ENCODE peak calls at places on chromosomes 2 and 18, in ten cellular contexts. M, A, H, S, T, L, C, Y, U and W are unnamed samples.

GRCh38 chr2:26464390-26465265 is 13.3 kb downstream of the OTOF start:
- DNase-seq in M (no peak), A (no peak), S (no peak), U (no peak), L (no peak), Y (no peak), C (no peak), H (no peak), T (no peak), W (no peak)

GRCh38 chr2:29053223-29053622 is 21.1 kb downstream of the PCARE start:
- DNase-seq in L (no peak), C (no peak), S (no peak), T (no peak), H (no peak), Y (no peak), U (no peak), M (no peak), A (peak; percentile 24), W (no peak)

GRCh38 chr2:2587364-2587763 is 256.3 kb upstream of the MYT1L start:
- DNase-seq in C (no peak), T (no peak), Y (no peak), L (no peak), S (no peak), M (no peak), U (no peak), H (no peak), A (no peak), W (no peak)

GRCh38 chr2:21032338-21033236 is 11.3 kb downstream of the APOB start:
- DNase-seq in Y (no peak), U (no peak), M (no peak), L (no peak), H (no peak), A (no peak), T (no peak), S (no peak), C (no peak), W (no peak)

GRCh38 chr2:608711-609110 is 68.5 kb downstream of the TMEM18 start:
- DNase-seq in A (no peak), L (no peak), T (no peak), Y (no peak), M (no peak), H (no peak), U (no peak), C (no peak), S (no peak), W (no peak)

GRCh38 chr18:35131387-35132283 is 90.4 kb downstream of the MAPRE2 start:
- DNase-seq in A (no peak), S (no peak), U (no peak), T (no peak), Y (peak; percentile 6), C (no peak), L (no peak), M (no peak), H (no peak), W (no peak)

GRCh38 chr2:23545391-23545790 is 160.4 kb downstream of the KLHL29 start:
- DNase-seq in M (no peak), U (peak; percentile 59), A (no peak), T (peak; percentile 60), L (no peak), C (peak; percentile 14), Y (peak; percentile 75), H (no peak), S (no peak), W (peak; percentile 13)

GRCh38 chr2:170224692-170225091 is 46.7 kb downstream of the MYO3B start:
- DNase-seq in T (no peak), A (no peak), M (no peak), S (no peak), C (no peak), U (no peak), Y (no peak), H (no peak), L (no peak), W (no peak)

GRCh38 chr2:43100883-43101662 is 125.3 kb downstream of the ZFP36L2 start:
- DNase-seq in Y (peak; percentile 27), U (peak; percentile 45), L (no peak), A (peak; percentile 79), C (no peak), T (no peak), M (no peak), S (no peak), H (peak; percentile 80), W (peak; percentile 42)

GRCh38 chr2:10486601-10487079 is 38.5 kb upstream of the ODC1 start:
- DNase-seq in H (no peak), M (no peak), L (no peak), Y (no peak), T (no peak), U (no peak), A (no peak), S (no peak), C (no peak), W (no peak)

GRCh38 chr2:63992061-63992685 is 27.1 kb downstream of the VPS54 start:
- DNase-seq in S (no peak), H (no peak), M (no peak), A (no peak), L (no peak), T (no peak), C (no peak), U (no peak), Y (no peak), W (peak; percentile 57)

GRCh38 chr18:74892066-74892627 is 294.5 kb downstream of the ZNF407 start:
- DNase-seq in L (no peak), T (no peak), C (no peak), M (no peak), H (no peak), S (no peak), U (no peak), A (no peak), Y (no peak), W (no peak)

GRCh38 chr2:101007415-101008345 is 5.6 kb downstream of the RPL31 start:
- DNase-seq in L (no peak), C (no peak), A (peak; percentile 35), H (no peak), S (no peak), U (no peak), Y (peak; percentile 9), T (peak; percentile 12), M (no peak), W (no peak)

GRCh38 chr2:219658447-219658846 is 31.0 kb downstream of the SLC4A3 start:
- DNase-seq in H (no peak), L (no peak), Y (peak; percentile 54), T (peak; percentile 40), C (no peak), S (no peak), A (no peak), U (peak; percentile 75), M (no peak), W (peak; percentile 57)

GRCh38 chr2:234457421-234457820 is 39.5 kb downstream of the ARL4C start:
- DNase-seq in U (peak; percentile 54), Y (no peak), S (no peak), C (no peak), L (no peak), T (no peak), A (no peak), H (no peak), M (no peak), W (peak; percentile 36)

GRCh38 chr2:234451852-234452625 is 44.8 kb downstream of the ARL4C start:
- DNase-seq in T (peak; percentile 91), H (no peak), M (no peak), L (no peak), U (peak; percentile 98), C (peak; percentile 34), A (no peak), S (no peak), Y (peak; percentile 91), W (peak; percentile 93)

GRCh38 chr2:234453216-234453615 is 43.7 kb downstream of the ARL4C start:
- DNase-seq in T (no peak), C (no peak), H (no peak), L (no peak), S (no peak), A (no peak), Y (no peak), U (no peak), M (no peak), W (no peak)

GRCh38 chr2:234451242-234451641 is 45.6 kb downstream of the ARL4C start:
- DNase-seq in Y (no peak), T (no peak), L (no peak), M (no peak), C (no peak), A (no peak), U (no peak), H (no peak), S (no peak), W (no peak)

GRCh38 chr2:234454433-234454832 is 42.4 kb downstream of the ARL4C start:
- DNase-seq in Y (no peak), S (no peak), A (no peak), U (no peak), M (no peak), T (no peak), H (no peak), L (no peak), C (no peak), W (no peak)
- H3K4me3 ChIP-seq in Y (no peak overlapping the region), S (no peak overlapping the region), A (no peak overlapping the region), U (no peak overlapping the region), M (no peak overlapping the region), T (no peak overlapping the region), H (no peak overlapping the region), L (no peak overlapping the region), C (no peak overlapping the region), W (no peak overlapping the region)

DNA sequence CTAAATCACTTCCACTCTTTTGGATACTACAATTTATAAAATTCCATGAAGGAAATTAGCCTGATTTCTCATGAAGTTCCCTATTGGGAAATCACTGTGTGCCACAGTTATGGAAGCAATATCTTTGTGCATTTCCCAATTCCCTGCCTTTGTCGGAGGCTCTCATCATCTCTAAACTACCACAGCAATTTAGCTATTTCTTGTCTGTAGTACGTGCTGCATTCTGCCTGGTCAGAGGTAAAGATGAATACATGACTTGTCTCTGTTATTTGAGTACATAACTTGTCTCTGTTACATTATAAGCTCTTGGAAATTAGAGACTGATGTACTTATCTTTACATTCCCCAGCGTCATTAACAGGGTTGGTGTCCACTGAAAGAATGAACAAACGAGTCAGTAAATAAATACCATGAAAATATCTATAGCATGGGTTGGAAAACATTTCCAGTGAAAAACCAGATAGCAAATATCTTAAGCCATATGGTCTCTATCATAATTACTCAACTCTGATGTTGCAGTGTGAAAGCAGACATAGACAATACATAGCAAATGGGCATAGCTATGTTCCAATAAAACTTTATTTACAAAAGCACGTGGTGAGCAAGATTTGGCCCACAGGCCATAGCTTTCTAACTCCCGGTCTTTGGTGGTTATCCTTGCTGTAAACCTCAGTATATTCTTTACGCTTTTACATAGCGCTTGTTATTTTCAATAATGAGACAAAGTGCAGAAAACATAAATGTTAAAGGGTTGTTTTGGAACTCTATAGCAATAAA is 78.8 kb downstream of the BCL2 start:
- DNase-seq in Y (peak; percentile 60), H (no peak), T (peak; percentile 61), A (no peak), U (peak; percentile 42), M (no peak), C (no peak), S (no peak), L (no peak), W (peak; percentile 39)
- TF ChIP-seq CTCF in Y (no peak), H (no peak), T (no peak), A (no peak), U (no peak), M (no peak), C (no peak), S (no peak), L (no peak), W (no peak)

GRCh38 chr2:157414050-157414449 is 29.8 kb downstream of the CYTIP start:
- DNase-seq in Y (no peak), A (no peak), L (peak; percentile 25), M (peak; percentile 48), H (no peak), T (no peak), C (no peak), U (no peak), S (no peak), W (no peak)
- H3K4me3 ChIP-seq in Y (no peak overlapping the region), A (no peak overlapping the region), L (no peak overlapping the region), M (no peak overlapping the region), H (no peak overlapping the region), T (no peak overlapping the region), C (no peak overlapping the region), U (no peak overlapping the region), S (no peak overlapping the region), W (no peak overlapping the region)

GRCh38 chr2:118185210-118186109 is 97.2 kb downstream of the INSIG2 start:
- DNase-seq in A (peak; percentile 69), T (peak; percentile 15), S (peak; percentile 58), C (peak; percentile 46), U (peak; percentile 41), L (peak; percentile 62), Y (peak; percentile 33), M (no peak), H (peak; percentile 39), W (peak; percentile 18)
- TF ChIP-seq CTCF in A (no peak), T (no peak), S (no peak), C (no peak), U (no peak), L (peak; percentile 22), Y (no peak), M (no peak), H (no peak), W (no peak)